ENCODE peak calls at places on chromosomes 2 and 18, in four cellular contexts. Y is sciatic nerve, Q is endothelial cell of umbilical vein, Z is NCI-H460. G is an unnamed sample.

GRCh38 chr2:143261986-143262784 is 133.0 kb downstream of the ARHGAP15 start:
- DNase-seq in Q (no peak), Z (no peak), Y (no peak), G (no peak)

GRCh38 chr2:239962890-239963591 is 62.1 kb downstream of the NDUFA10 start:
- DNase-seq in Z (no peak), Q (no peak), Y (no peak), G (no peak)

GRCh38 chr2:108377815-108378630 is at the start of gene SULT1C4:
- DNase-seq in Y (peak; percentile 84), Z (no peak), Q (peak; percentile 95), G (no peak)

GRCh38 chr2:20148841-20149702 is 75.9 kb downstream of the SDC1 start:
- DNase-seq in Z (no peak), Q (peak; percentile 87), Y (peak; percentile 55), G (no peak)

GRCh38 chr2:151007365-151007764 is 254.3 kb downstream of the RBM43 start:
- DNase-seq in Z (no peak), Q (no peak), Y (no peak), G (peak; percentile 95)

GRCh38 chr2:12714391-12715221 is 2.1 kb upstream of the TRIB2 start:
- DNase-seq in Q (peak; percentile 67), Z (no peak), Y (no peak), G (no peak)

GRCh38 chr2:37500031-37500430 is 155.6 kb downstream of the QPCT start:
- DNase-seq in Y (no peak), Z (no peak), Q (no peak), G (no peak)

GRCh38 chr2:238942941-238943715 is 95.2 kb downstream of the TWIST2 start:
- DNase-seq in Q (no peak), Y (no peak), Z (no peak), G (no peak)

GRCh38 chr18:5772271-5772670 is 123.1 kb downstream of the TMEM200C start:
- DNase-seq in Y (no peak), Q (no peak), Z (no peak), G (no peak)

GRCh38 chr2:226398580-226398979 is 401.0 kb downstream of the IRS1 start:
- DNase-seq in Y (no peak), Z (no peak), Q (no peak), G (no peak)

GRCh38 chr2:223648755-223649154 is 46.6 kb upstream of the SCG2 start:
- DNase-seq in Y (no peak), Z (no peak), Q (no peak), G (no peak)

GRCh38 chr2:98548920-98549818 is 59.1 kb downstream of the COA5 start:
- DNase-seq in Z (no peak), Q (no peak), Y (no peak), G (no peak)

GRCh38 chr2:101307503-101307902 is 998 bp downstream of the RNF149 start:
- DNase-seq in Q (peak; percentile 36), Y (no peak), Z (no peak), G (no peak)

GRCh38 chr18:11259421-11259820 is 110.1 kb upstream of the PIEZO2 start:
- DNase-seq in Q (no peak), Z (no peak), Y (no peak), G (no peak)

GRCh38 chr2:159185401-159186130 is 100.9 kb downstream of the WDSUB1 start:
- DNase-seq in Y (no peak), Q (peak; percentile 44), Z (peak; percentile 34), G (no peak)

GRCh38 chr2:10342245-10342951 is 39.7 kb downstream of the HPCAL1 start:
- DNase-seq in Z (no peak), Y (no peak), Q (no peak), G (no peak)

GRCh38 chr2:162773352-162773751 is 65.2 kb downstream of the KCNH7 start:
- DNase-seq in Y (no peak), Q (no peak), Z (no peak), G (no peak)

GRCh38 chr2:197145471-197146056 is 165.0 kb downstream of the ANKRD44 start:
- DNase-seq in Z (no peak), Q (no peak), Y (no peak), G (peak; percentile 49)

GRCh38 chr2:100818606-100819364 is 1.2 kb upstream of the NPAS2 start:
- DNase-seq in Y (peak; percentile 71), Q (peak; percentile 90), Z (peak; percentile 69), G (no peak)

GRCh38 chr2:108570416-108570815 is 36.1 kb downstream of the LIMS1 start:
- DNase-seq in Y (no peak), Z (no peak), Q (no peak), G (no peak)

GRCh38 chr2:74991977-74992376 is 33.5 kb downstream of the POLE4 start:
- DNase-seq in Z (no peak), Q (no peak), Y (no peak), G (no peak)

GRCh38 chr2:72780483-72780882 is 45.4 kb downstream of the EXOC6B start:
- DNase-seq in Q (peak; percentile 84), Y (no peak), Z (no peak), G (peak; percentile 3)

GRCh38 chr2:230906471-230907230 is 18.4 kb downstream of the GPR55 start:
- DNase-seq in Z (no peak), Y (peak; percentile 32), Q (no peak), G (no peak)

GRCh38 chr2:212364106-212364505 is 174.5 kb downstream of the ERBB4 start:
- DNase-seq in Z (no peak), Y (no peak), Q (peak; percentile 52), G (no peak)

GRCh38 chr2:3642521-3643215 is 15.3 kb upstream of the ALLC start:
- DNase-seq in Y (peak; percentile 39), Q (no peak), Z (no peak), G (no peak)

GRCh38 chr2:102826904-102827303 is 65.1 kb downstream of the TMEM182 start:
- DNase-seq in Y (no peak), Z (no peak), Q (no peak), G (peak; percentile 90)

G was measured in NCI-H345.